ENCODE peak calls at places on chromosomes 12 and 14, in six cellular contexts. C is suprapubic skin, R is B cell, F is epithelial cell of esophagus, T is GM23338, I is GM10248. S is an unnamed sample.

GRCh38 chr14:94987409-94987808 is 169.9 kb downstream of the DICER1 start:
- DNase-seq in C (no peak), R (no peak), F (no peak), T (no peak), I (no peak), S (no peak)

GRCh38 chr12:25958254-25959068 is at the start of gene RASSF8:
- DNase-seq in C (peak), R (no peak), F (peak), T (peak), I (peak), S (peak)

GRCh38 chr12:51533799-51534198 is 57.2 kb upstream of the SCN8A start:
- DNase-seq in C (no peak), R (no peak), F (no peak), T (peak), I (no peak), S (no peak)

GRCh38 chr14:24322672-24323071 is 11.4 kb downstream of the LTB4R start:
- DNase-seq in C (no peak), R (no peak), F (no peak), T (no peak), I (no peak), S (no peak)

GRCh38 chr12:95593266-95593871 is 42.1 kb upstream of the USP44 start:
- DNase-seq in C (no peak), R (no peak), F (no peak), T (no peak), I (no peak), S (no peak)

GRCh38 chr14:24095196-24096068 is 1.3 kb downstream of the PCK2 start:
- DNase-seq in C (peak), R (peak), F (no peak), T (peak), I (peak), S (no peak)

GRCh38 chr14:52834440-52834842 is 43.0 kb upstream of the GNPNAT1 start:
- DNase-seq in C (no peak), R (no peak), F (peak), T (no peak), I (no peak), S (no peak)

GRCh38 chr14:97107070-97107469 is 309.9 kb downstream of the VRK1 start:
- DNase-seq in C (no peak), R (no peak), F (no peak), T (no peak), I (no peak), S (no peak)

GRCh38 chr12:121762269-121762668 is 31.2 kb downstream of the RHOF start:
- DNase-seq in C (no peak), R (no peak), F (no peak), T (no peak), I (no peak), S (no peak)

GRCh38 chr14:92663049-92663448 is 85.4 kb downstream of the LGMN start:
- DNase-seq in C (no peak), R (no peak), F (no peak), T (no peak), I (no peak), S (no peak)

GRCh38 chr14:69246331-69246730 is 13.6 kb upstream of the GALNT16 start:
- DNase-seq in C (no peak), R (no peak), F (no peak), T (no peak), I (no peak), S (no peak)

GRCh38 chr12:22276846-22277245 is 57.7 kb downstream of the ST8SIA1 start:
- DNase-seq in C (no peak), R (no peak), F (no peak), T (no peak), I (no peak), S (no peak)

GRCh38 chr12:77679701-77680100 is 151.0 kb upstream of the NAV3 start:
- DNase-seq in C (no peak), R (no peak), F (no peak), T (no peak), I (no peak), S (no peak)

GRCh38 chr14:69346710-69347109 is 51.4 kb downstream of the ERH start:
- DNase-seq in C (no peak), R (no peak), F (peak), T (peak), I (peak), S (no peak)

GRCh38 chr12:22164101-22164500 is 118.1 kb downstream of the CMAS start:
- DNase-seq in C (no peak), R (peak), F (no peak), T (no peak), I (no peak), S (no peak)

GRCh38 chr14:101567252-101567651 is 6.0 kb downstream of the DIO3 start:
- DNase-seq in C (no peak), R (no peak), F (no peak), T (no peak), I (no peak), S (no peak)

GRCh38 chr14:99123208-99123870 is 148.7 kb downstream of the BCL11B start:
- DNase-seq in C (no peak), R (no peak), F (no peak), T (no peak), I (no peak), S (peak)

GRCh38 chr12:65074932-65075331 is 46.2 kb downstream of the WIF1 start:
- DNase-seq in C (no peak), R (no peak), F (no peak), T (peak), I (no peak), S (no peak)

GRCh38 chr12:51855586-51856428 is 7.3 kb upstream of the FIGNL2 start:
- DNase-seq in C (no peak), R (no peak), F (no peak), T (peak), I (no peak), S (no peak)

GRCh38 chr14:99819514-99819913 is 26.3 kb downstream of the EML1 start:
- DNase-seq in C (no peak), R (no peak), F (no peak), T (peak), I (no peak), S (no peak)

GRCh38 chr12:851913-852312 is 97.6 kb downstream of the RAD52 start:
- DNase-seq in C (no peak), R (no peak), F (peak), T (no peak), I (no peak), S (no peak)

GRCh38 chr12:102483466-102483865 is 3.1 kb upstream of the IGF1 start:
- DNase-seq in C (no peak), R (no peak), F (no peak), T (no peak), I (peak), S (no peak)

GRCh38 chr14:104572668-104573067 is 6.9 kb upstream of the C14orf180 start:
- DNase-seq in C (no peak), R (no peak), F (no peak), T (no peak), I (no peak), S (no peak)

GRCh38 chr14:90383731-90384542 is 12.9 kb upstream of the CALM1 start:
- DNase-seq in C (peak), R (peak), F (peak), T (peak), I (no peak), S (peak)

GRCh38 chr12:162467-163307 is 51.3 kb downstream of the SLC6A12 start:
- DNase-seq in C (no peak), R (no peak), F (no peak), T (peak), I (no peak), S (no peak)

GRCh38 chr14:51020024-51020710 is 74.7 kb downstream of the TRIM9 start:
- DNase-seq in C (no peak), R (no peak), F (no peak), T (no peak), I (no peak), S (no peak)

GRCh38 chr14:51386983-51387730 is 147.1 kb downstream of the TMX1 start:
- DNase-seq in C (no peak), R (no peak), F (peak), T (no peak), I (no peak), S (no peak)

GRCh38 chr12:1047898-1048660 is 57.1 kb downstream of the ERC1 start:
- DNase-seq in C (no peak), R (no peak), F (no peak), T (peak), I (no peak), S (no peak)

GRCh38 chr12:124531281-124531745 is 36.1 kb downstream of the NCOR2 start:
- DNase-seq in C (no peak), R (no peak), F (no peak), T (peak), I (no peak), S (no peak)

GRCh38 chr14:105118646-105119409 is 49.7 kb downstream of the JAG2 start:
- DNase-seq in C (peak), R (no peak), F (peak), T (no peak), I (no peak), S (peak)

GRCh38 chr12:132363661-132364347 is 34.4 kb upstream of the GALNT9 start:
- DNase-seq in C (peak), R (no peak), F (no peak), T (no peak), I (no peak), S (no peak)

S was measured in coronary artery.